ENCODE peak calls at places on chromosomes 2 and 18, in seven cellular contexts. E is cardiac muscle cell; K is NT2/D1; U is CD4-positive, CD25-positive, alpha-beta regulatory T cell; B is mucosa of descending colon; S is breast epithelium; C is uterus. O is an unnamed sample. For H3K9me3, the result is how much of the 10 kb centered on the place peaks cover.

GRCh38 chr2:76197842-76198448 is 487.2 kb upstream of the GCFC2 start:
- DNase-seq in C (no peak), E (peak), B (no peak), K (peak), U (peak), S (peak), O (peak)

GRCh38 chr2:37083873-37084792 is at the start of the genes GPATCH11 and HEATR5B:
- DNase-seq in E (peak), S (peak), C (peak), B (peak), K (peak), U (peak), O (peak)

GRCh38 chr2:109215866-109216265 is 86.9 kb downstream of the SH3RF3 start:
- DNase-seq in U (no peak), S (no peak), E (no peak), C (no peak), B (no peak), K (no peak), O (no peak)

GRCh38 chr2:205145888-205146287 is 536.4 kb upstream of the NRP2 start:
- DNase-seq in B (no peak), C (no peak), E (no peak), S (no peak), U (no peak), K (no peak), O (no peak)

GRCh38 chr2:37851828-37852584 is 73.1 kb upstream of the RMDN2 start:
- DNase-seq in K (no peak), C (no peak), S (no peak), E (no peak), B (no peak), U (peak), O (no peak)

GRCh38 chr18:24078391-24078790 is 60.5 kb upstream of the CABYR start:
- DNase-seq in U (no peak), C (no peak), S (no peak), B (no peak), K (no peak), E (no peak), O (no peak)

GRCh38 chr2:172442072-172442895 is 14.9 kb downstream of the ITGA6 start:
- DNase-seq in E (no peak), C (no peak), K (no peak), S (no peak), B (peak), U (peak), O (no peak)

GRCh38 chr2:204027105-204027504 is 90.5 kb downstream of the ICOS start:
- DNase-seq in U (peak), C (no peak), K (no peak), E (no peak), B (no peak), S (no peak), O (peak)

GRCh38 chr2:30971291-30972025 is 164.2 kb upstream of the CAPN13 start:
- DNase-seq in B (no peak), S (no peak), K (no peak), E (no peak), U (no peak), C (no peak), O (no peak)

GRCh38 chr2:73984922-73985317 is 210 bp downstream of the TET3 start:
- DNase-seq in K (no peak), B (peak), E (no peak), C (peak), S (peak), U (no peak), O (no peak)

GRCh38 chr18:70295633-70296188 is 6.9 kb downstream of the SOCS6 start:
- DNase-seq in S (no peak), B (no peak), C (no peak), K (no peak), E (no peak), U (no peak), O (no peak)

GRCh38 chr18:50582500-50582899 is 22.6 kb downstream of the MAPK4 start:
- DNase-seq in B (no peak), C (no peak), E (no peak), S (no peak), U (no peak), K (no peak), O (no peak)

GRCh38 chr18:26526966-26527234 is 21.5 kb downstream of the KCTD1 start:
- DNase-seq in E (no peak), S (no peak), K (no peak), B (no peak), C (no peak), U (no peak), O (no peak)

GRCh38 chr2:112869258-112869842 is 32.8 kb upstream of the IL1B start:
- DNase-seq in K (no peak), U (peak), S (peak), E (peak), C (peak), B (peak), O (peak)

GRCh38 chr2:10056439-10056838 is 13.1 kb downstream of the KLF11 start:
- DNase-seq in E (no peak), C (no peak), U (no peak), B (no peak), S (no peak), K (no peak), O (no peak)

GRCh38 chr2:12169060-12169406 is 422.6 kb downstream of the LPIN1 start:
- DNase-seq in C (peak), K (no peak), U (no peak), E (peak), B (no peak), S (no peak), O (no peak)

DNA sequence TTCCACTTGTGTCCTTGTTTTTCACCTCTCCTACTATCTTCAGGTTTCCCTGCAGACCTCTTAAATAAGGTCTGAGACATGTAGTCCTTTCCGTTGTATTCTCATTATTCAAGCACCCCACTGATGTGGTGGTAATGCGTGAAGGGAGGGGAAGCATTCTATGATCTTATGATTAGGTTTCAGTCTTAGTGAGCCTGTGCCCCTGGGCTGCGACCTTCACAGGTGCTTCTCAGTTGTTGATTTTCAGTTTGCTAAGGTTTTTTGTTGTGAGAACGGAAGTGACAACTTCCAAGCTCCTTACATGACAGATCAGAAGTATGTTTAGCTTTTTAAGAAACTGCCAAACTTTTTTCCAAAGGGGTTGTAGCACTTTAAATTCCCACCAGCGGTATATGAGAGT is 41.3 kb downstream of the VPS54 start:
- DNase-seq in S (no peak), B (no peak), C (no peak), E (no peak), K (no peak), U (peak), O (no peak)
- H3K9me3 ChIP-seq in S (under half), B (under half), C (under half), E (under half), K (under half), U (under half), O (under half)

DNA sequence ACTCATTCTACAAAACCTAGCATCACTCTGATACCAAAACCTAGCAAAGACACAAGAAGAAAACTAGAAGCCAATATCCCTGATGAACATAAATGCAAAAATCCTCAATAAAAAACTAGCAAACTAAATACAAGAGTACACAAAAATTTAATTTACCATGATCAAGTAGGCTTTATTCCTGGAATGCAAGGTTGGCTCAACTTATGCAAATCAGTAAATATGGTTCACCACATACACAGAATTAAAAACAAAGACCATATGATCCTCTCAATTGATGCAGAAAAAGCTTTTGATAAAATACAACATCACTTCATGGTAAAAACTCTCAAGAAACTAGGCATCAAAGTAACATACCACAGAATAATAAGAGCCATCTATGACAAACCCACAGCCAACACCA is 188.3 kb downstream of the ETAA1 start:
- DNase-seq in K (no peak), S (no peak), B (no peak), C (no peak), E (no peak), U (no peak), O (no peak)
- H3K9me3 ChIP-seq in K (under half), S (half or more), B (under half), C (under half), E (under half), U (under half), O (under half)

GRCh38 chr18:67766930-67767329 is 250.4 kb upstream of the DSEL start:
- DNase-seq in C (no peak), E (no peak), S (no peak), B (no peak), K (no peak), U (no peak), O (no peak)

GRCh38 chr18:67770520-67770919 is 254.0 kb upstream of the DSEL start:
- DNase-seq in B (no peak), U (no peak), K (no peak), C (no peak), E (no peak), S (no peak), O (no peak)

GRCh38 chr18:67776929-67777328 is 260.4 kb upstream of the DSEL start:
- DNase-seq in C (no peak), B (no peak), E (peak), S (no peak), K (no peak), U (no peak), O (no peak)

GRCh38 chr18:67771271-67771670 is 254.8 kb upstream of the DSEL start:
- DNase-seq in S (no peak), U (no peak), C (no peak), K (no peak), E (no peak), B (no peak), O (no peak)
- H3K9me3 ChIP-seq in S (under half), U (under half), C (under half), K (under half), E (under half), B (under half), O (under half)

GRCh38 chr18:78803104-78803503 is 176.5 kb upstream of the SALL3 start:
- DNase-seq in S (no peak), K (no peak), C (no peak), U (no peak), B (no peak), E (no peak), O (no peak)
- H3K9me3 ChIP-seq in S (under half), K (under half), C (under half), U (under half), B (under half), E (under half), O (under half)

DNA sequence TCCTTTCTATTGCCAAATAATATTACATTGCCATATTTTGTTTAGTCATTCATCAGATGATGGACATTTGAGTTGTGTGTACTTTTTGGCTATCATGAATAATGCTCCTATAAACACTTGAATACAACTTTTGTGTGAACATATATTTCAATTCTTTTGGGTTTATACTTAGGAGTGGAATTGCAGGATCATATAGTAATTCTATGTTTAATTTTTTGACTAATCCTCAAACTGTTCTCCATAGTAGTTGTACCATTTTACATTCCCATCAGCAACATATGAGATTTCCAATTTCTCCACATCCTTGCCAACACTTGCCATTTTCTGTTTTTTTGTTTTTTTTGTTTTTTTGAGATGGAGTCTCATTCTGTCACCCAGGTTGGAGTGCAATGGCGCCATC is 87.2 kb downstream of the B3GNT2 start:
- DNase-seq in E (no peak), S (no peak), B (no peak), K (no peak), U (no peak), C (no peak), O (no peak)
- H3K9me3 ChIP-seq in E (under half), S (under half), B (under half), K (under half), U (under half), C (under half), O (under half)

GRCh38 chr2:95275601-95276243 is 1.5 kb downstream of the PROM2 start:
- DNase-seq in U (no peak), B (peak), C (no peak), S (peak), K (no peak), E (no peak), O (no peak)

GRCh38 chr2:95276888-95277245 is 2.6 kb downstream of the PROM2 start:
- DNase-seq in E (no peak), U (no peak), B (no peak), K (no peak), S (peak), C (no peak), O (no peak)

GRCh38 chr2:95275151-95275515 is 884 bp downstream of the PROM2 start:
- DNase-seq in B (peak), C (no peak), E (no peak), S (peak), K (no peak), U (no peak), O (no peak)

GRCh38 chr2:95277246-95277906 is 3.1 kb downstream of the PROM2 start:
- DNase-seq in B (peak), S (no peak), E (no peak), U (no peak), C (no peak), K (no peak), O (no peak)

DNA sequence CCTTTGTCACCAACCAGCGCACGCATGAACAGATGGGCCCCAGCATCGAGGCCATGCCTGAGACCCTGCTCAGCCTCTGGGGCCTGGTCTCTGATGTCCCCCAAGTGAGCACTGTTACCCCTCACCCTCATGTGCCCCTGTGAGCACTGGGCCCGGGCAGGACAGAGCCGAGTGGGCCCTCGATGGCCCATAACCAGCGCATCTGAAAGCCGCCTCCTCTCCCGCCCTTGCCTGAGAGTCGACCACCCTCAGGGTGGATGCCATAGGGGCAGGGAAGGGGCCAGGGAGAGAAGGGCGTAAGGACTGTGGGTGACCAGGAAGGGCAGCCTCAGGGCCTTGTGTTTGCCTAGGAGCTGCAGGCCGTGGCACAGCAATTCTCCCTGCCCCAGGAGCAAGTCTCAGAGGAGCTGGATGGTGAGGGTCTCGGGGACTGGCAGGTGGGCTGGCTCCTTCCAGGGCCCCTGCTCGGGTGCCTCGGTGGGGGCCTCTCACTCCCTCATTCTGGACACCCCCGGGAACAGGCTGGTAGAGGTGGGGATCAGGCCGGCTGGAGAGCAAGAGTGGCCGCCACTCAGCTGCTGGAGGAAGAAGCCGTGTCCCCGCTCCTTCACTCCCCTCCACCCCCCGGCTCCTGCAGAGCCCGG is 2.1 kb downstream of the PROM2 start:
- DNase-seq in E (no peak), S (peak), C (no peak), K (no peak), U (no peak), B (peak), O (no peak)
- H3K9me3 ChIP-seq in E (under half), S (under half), C (under half), K (under half), U (under half), B (under half), O (under half)

GRCh38 chr2:13682878-13683277 is 949.6 kb upstream of the LRATD1 start:
- DNase-seq in C (no peak), S (no peak), E (no peak), U (no peak), B (no peak), K (peak), O (no peak)

GRCh38 chr2:13681936-13682335 is 950.6 kb upstream of the LRATD1 start:
- DNase-seq in K (no peak), C (no peak), E (no peak), U (no peak), B (no peak), S (no peak), O (no peak)

DNA sequence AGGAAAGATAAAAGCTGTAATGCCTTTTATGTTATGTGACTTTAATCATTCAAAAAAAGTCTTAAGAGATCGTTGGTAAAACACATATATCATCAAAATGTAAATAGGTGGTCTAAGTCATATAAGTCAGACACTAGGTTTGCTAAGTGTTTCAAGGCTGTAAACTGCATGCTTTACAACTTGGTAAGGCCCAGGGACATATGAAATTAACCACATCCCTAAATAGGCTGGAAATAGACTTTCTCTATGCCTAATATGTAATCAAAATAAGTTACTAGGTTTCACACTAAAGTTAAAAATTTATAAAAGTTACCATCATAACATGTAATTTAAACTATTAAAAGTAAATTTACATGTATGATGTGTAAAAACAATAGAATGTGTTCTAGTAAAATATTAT is 946.3 kb upstream of the LRATD1 start:
- DNase-seq in C (no peak), B (no peak), S (no peak), U (no peak), K (no peak), E (no peak), O (no peak)
- H3K9me3 ChIP-seq in C (under half), B (half or more), S (under half), U (under half), K (under half), E (under half), O (under half)

O was measured in SK-N-MC.